ENCODE peak calls at places on chromosomes 6 and 20, in eight cellular contexts. P is HL-60, Y is mucosa of descending colon, M is astrocyte of the cerebellum, D is nephron progenitor cell, J is cardiac fibroblast, R is A549, Z is spleen. S is an unnamed sample.

GRCh38 chr6:154447929-154448328 is 62.6 kb downstream of the CNKSR3 start:
- DNase-seq in P (no peak), Y (no peak), M (no peak), D (no peak), J (peak), R (no peak), Z (no peak), S (no peak)

GRCh38 chr6:1864496-1864895 is 254.8 kb downstream of the FOXC1 start:
- DNase-seq in P (no peak), Y (no peak), M (no peak), D (peak), J (no peak), R (no peak), Z (no peak), S (peak)

GRCh38 chr20:50099565-50099991 is 13.4 kb downstream of the UBE2V1 start:
- DNase-seq in P (no peak), Y (no peak), M (no peak), D (no peak), J (no peak), R (no peak), Z (no peak), S (no peak)

GRCh38 chr20:9403481-9403880 is 110.9 kb upstream of the LAMP5 start:
- DNase-seq in P (no peak), Y (no peak), M (no peak), D (no peak), J (no peak), R (no peak), Z (no peak), S (no peak)

GRCh38 chr6:82365011-82365751 is 1.6 kb downstream of the TPBG start:
- DNase-seq in P (no peak), Y (peak), M (no peak), D (peak), J (peak), R (peak), Z (peak), S (peak)

GRCh38 chr20:49320460-49320859 is 42.6 kb upstream of the ZNFX1 start:
- DNase-seq in P (peak), Y (no peak), M (no peak), D (peak), J (peak), R (peak), Z (no peak), S (peak)

GRCh38 chr6:83962592-83962991 is 71.0 kb upstream of the MRAP2 start:
- DNase-seq in P (peak), Y (no peak), M (no peak), D (no peak), J (no peak), R (no peak), Z (no peak), S (no peak)

GRCh38 chr6:142027074-142027473 is 105.7 kb upstream of the GJE1 start:
- DNase-seq in P (no peak), Y (no peak), M (no peak), D (no peak), J (no peak), R (no peak), Z (no peak), S (no peak)

GRCh38 chr6:53673138-53673801 is 7.7 kb upstream of the KLHL31 start:
- DNase-seq in P (no peak), Y (no peak), M (peak), D (no peak), J (peak), R (peak), Z (no peak), S (no peak)

GRCh38 chr20:51360451-51361230 is 181.9 kb downstream of the NFATC2 start:
- DNase-seq in P (no peak), Y (no peak), M (peak), D (no peak), J (peak), R (peak), Z (peak), S (peak)

GRCh38 chr20:36490191-36490590 is 51.1 kb upstream of the MYL9 start:
- DNase-seq in P (no peak), Y (no peak), M (no peak), D (no peak), J (no peak), R (no peak), Z (no peak), S (peak)

GRCh38 chr6:31736768-31737314 is 511 bp upstream of the CLIC1 start:
- DNase-seq in P (peak), Y (peak), M (no peak), D (no peak), J (no peak), R (no peak), Z (peak), S (no peak)

GRCh38 chr6:31739639-31740396 is at the start of gene MSH5:
- DNase-seq in P (peak), Y (peak), M (peak), D (peak), J (peak), R (peak), Z (peak), S (peak)

GRCh38 chr6:31737315-31738047 is 1.2 kb upstream of the CLIC1 start:
- DNase-seq in P (peak), Y (peak), M (no peak), D (peak), J (no peak), R (peak), Z (no peak), S (peak)

GRCh38 chr6:31736026-31736767 is at the start of gene CLIC1:
- DNase-seq in P (peak), Y (peak), M (peak), D (peak), J (peak), R (peak), Z (peak), S (peak)

DNA sequence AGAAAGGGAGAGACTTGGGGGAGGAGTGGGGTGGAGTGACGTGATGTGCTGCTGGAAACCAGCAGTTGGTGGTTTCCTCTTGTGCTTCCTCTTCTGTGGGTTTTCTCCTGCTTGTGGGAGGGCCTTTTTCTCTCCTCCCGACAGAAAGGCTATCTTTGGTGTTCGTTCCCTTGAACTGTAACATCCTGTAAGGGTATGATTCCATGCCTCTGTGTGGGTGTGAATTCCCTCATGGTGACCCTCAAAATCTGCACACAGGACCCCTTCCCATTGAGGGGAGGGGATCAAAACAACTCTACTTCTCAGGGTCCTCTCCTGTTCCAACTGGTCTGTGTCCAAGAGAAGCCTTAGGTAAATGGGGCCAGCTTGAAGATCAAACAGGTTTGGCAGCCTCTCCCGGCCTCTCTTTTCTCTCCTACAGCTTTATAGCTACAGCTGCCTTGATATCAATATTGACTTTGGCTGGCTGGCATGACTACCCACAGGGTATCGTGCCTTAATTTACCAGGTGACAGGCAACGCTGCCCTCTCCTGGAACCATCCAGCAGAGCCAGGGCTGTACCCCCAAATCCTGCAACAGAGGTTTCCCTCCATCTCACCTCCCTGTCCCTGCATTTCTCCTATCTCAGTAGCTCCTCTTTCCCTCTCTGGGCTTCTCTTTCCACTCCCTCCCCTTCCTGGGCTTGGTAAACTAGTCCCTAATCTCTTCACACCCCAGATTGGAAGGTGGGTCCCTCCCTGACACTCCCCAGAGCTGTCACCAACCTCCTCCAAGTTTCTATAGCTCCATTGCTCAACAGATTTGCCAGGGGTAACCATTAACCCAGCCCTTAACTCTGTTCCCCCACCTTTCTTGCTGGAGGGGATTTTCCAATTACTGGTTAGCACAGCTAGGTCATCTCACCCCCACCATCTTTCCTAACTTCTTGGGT is 1.5 kb upstream of the MSH5 start:
- DNase-seq in P (peak), Y (peak), M (peak), D (no peak), J (peak), R (peak), Z (peak), S (peak)
- TF ChIP-seq CTCF in P (no peak), Y (peak), M (peak), D (no peak), J (peak), R (no peak), Z (no peak), S (peak)

GRCh38 chr6:36197739-36198221 is 1.2 kb downstream of the BRPF3 start:
- DNase-seq in P (no peak), Y (peak), M (no peak), D (no peak), J (peak), R (no peak), Z (peak), S (no peak)
- TF ChIP-seq CTCF in P (no peak), Y (no peak), M (no peak), D (no peak), J (no peak), R (no peak), Z (no peak), S (no peak)

GRCh38 chr6:31831350-31832215 is 4.0 kb downstream of the HSPA1B start:
- DNase-seq in P (peak), Y (no peak), M (no peak), D (no peak), J (no peak), R (no peak), Z (peak), S (no peak)

GRCh38 chr6:31827286-31828079 is at the start of gene HSPA1B:
- DNase-seq in P (peak), Y (peak), M (peak), D (peak), J (peak), R (peak), Z (peak), S (peak)

GRCh38 chr6:31825553-31825952 is 2.0 kb upstream of the HSPA1B start:
- DNase-seq in P (no peak), Y (no peak), M (no peak), D (no peak), J (no peak), R (no peak), Z (no peak), S (no peak)

GRCh38 chr6:31826793-31827285 is 699 bp upstream of the HSPA1B start:
- DNase-seq in P (peak), Y (peak), M (peak), D (peak), J (no peak), R (peak), Z (peak), S (peak)

DNA sequence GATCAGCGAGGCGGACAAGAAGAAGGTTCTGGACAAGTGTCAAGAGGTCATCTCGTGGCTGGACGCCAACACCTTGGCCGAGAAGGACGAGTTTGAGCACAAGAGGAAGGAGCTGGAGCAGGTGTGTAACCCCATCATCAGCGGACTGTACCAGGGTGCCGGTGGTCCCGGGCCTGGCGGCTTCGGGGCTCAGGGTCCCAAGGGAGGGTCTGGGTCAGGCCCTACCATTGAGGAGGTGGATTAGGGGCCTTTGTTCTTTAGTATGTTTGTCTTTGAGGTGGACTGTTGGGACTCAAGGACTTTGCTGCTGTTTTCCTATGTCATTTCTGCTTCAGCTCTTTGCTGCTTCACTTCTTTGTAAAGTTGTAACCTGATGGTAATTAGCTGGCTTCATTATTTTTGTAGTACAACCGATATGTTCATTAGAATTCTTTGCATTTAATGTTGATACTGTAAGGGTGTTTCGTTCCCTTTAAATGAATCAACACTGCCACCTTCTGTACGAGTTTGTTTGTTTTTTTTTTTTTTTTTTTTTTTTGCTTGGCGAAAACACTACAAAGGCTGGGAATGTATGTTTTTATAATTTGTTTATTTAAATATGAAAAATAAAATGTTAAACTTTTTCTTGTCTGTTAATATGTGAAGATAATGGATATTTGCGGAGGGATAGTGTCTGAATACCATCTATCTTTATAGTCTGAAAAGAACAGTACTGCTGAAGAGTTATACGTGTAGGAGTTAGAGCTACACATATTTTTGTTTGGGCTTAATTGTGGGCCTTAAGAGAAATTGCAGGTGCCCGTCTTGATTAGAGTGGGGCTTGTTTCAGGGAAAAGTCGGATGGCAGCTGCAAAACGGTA is 2.3 kb downstream of the HSPA1B start:
- DNase-seq in P (no peak), Y (peak), M (no peak), D (no peak), J (peak), R (peak), Z (peak), S (peak)
- TF ChIP-seq CTCF in P (no peak), Y (no peak), M (no peak), D (peak), J (peak), R (peak), Z (peak), S (peak)

GRCh38 chr6:49339096-49339495 is 124.0 kb downstream of the MMUT start:
- DNase-seq in P (no peak), Y (no peak), M (no peak), D (no peak), J (no peak), R (no peak), Z (no peak), S (no peak)
- TF ChIP-seq CTCF in P (no peak), Y (no peak), M (no peak), D (no peak), J (no peak), R (no peak), Z (no peak), S (no peak)

GRCh38 chr6:21522773-21523490 is 70.6 kb upstream of the SOX4 start:
- DNase-seq in P (no peak), Y (no peak), M (no peak), D (peak), J (no peak), R (peak), Z (no peak), S (no peak)
- TF ChIP-seq CTCF in P (no peak), Y (no peak), M (no peak), D (no peak), J (no peak), R (no peak), Z (no peak), S (no peak)

GRCh38 chr6:46949662-46950280 is 28.0 kb upstream of the ADGRF5 start:
- DNase-seq in P (no peak), Y (peak), M (no peak), D (no peak), J (peak), R (peak), Z (no peak), S (no peak)
- TF ChIP-seq CTCF in P (no peak), Y (no peak), M (no peak), D (no peak), J (no peak), R (no peak), Z (no peak), S (no peak)

GRCh38 chr6:99605074-99605726 is 1.4 kb upstream of the PRDM13 start:
- DNase-seq in P (no peak), Y (no peak), M (no peak), D (no peak), J (no peak), R (no peak), Z (peak), S (no peak)
- TF ChIP-seq CTCF in P (no peak), Y (no peak), M (no peak), D (no peak), J (no peak), R (no peak), Z (no peak), S (no peak)

GRCh38 chr20:63697357-63697867 is 960 bp downstream of the TNFRSF6B start:
- DNase-seq in P (no peak), Y (peak), M (no peak), D (no peak), J (no peak), R (no peak), Z (peak), S (no peak)
- TF ChIP-seq CTCF in P (no peak), Y (no peak), M (no peak), D (no peak), J (no peak), R (no peak), Z (no peak), S (no peak)